ENCODE peak calls at places on chromosomes 13 and 19, in four cellular contexts. X is GM10248, T is lower lobe of right lung, Y is WTC11. L is an unnamed sample.

GRCh38 chr13:73261739-73262216 is 203.0 kb downstream of the KLF5 start:
- DNase-seq in Y (no peak), X (no peak), T (no peak), L (no peak)

GRCh38 chr13:73851104-73851503 is 283.1 kb downstream of the KLF12 start:
- DNase-seq in X (no peak), T (no peak), Y (no peak), L (no peak)

GRCh38 chr19:48896191-48896720 is 2.3 kb downstream of the TULP2 start:
- DNase-seq in X (peak), T (peak), Y (peak), L (no peak)

GRCh38 chr13:77529501-77529840 is 6.0 kb upstream of the SCEL start:
- DNase-seq in Y (no peak), T (no peak), X (no peak), L (no peak)

GRCh38 chr13:40483601-40484000 is 182.8 kb downstream of the FOXO1 start:
- DNase-seq in X (no peak), Y (no peak), T (no peak), L (no peak)

GRCh38 chr13:107753748-107754147 is 461.6 kb downstream of the LIG4 start:
- DNase-seq in Y (no peak), T (no peak), X (no peak), L (no peak)

GRCh38 chr19:2524361-2524839 is 48.5 kb downstream of the GADD45B start:
- DNase-seq in Y (no peak), X (no peak), T (no peak), L (no peak)

GRCh38 chr19:18282021-18282787 is 782 bp upstream of the JUND start:
- DNase-seq in Y (no peak), X (no peak), T (no peak), L (peak)

GRCh38 chr19:10237702-10238101 is 6.6 kb upstream of the S1PR2 start:
- DNase-seq in T (no peak), X (no peak), Y (no peak), L (no peak)

GRCh38 chr13:110517505-110518149 is 43.9 kb downstream of the RAB20 start:
- DNase-seq in T (no peak), X (no peak), Y (no peak), L (no peak)

GRCh38 chr19:2602391-2603181 is 99.9 kb downstream of the GNG7 start:
- DNase-seq in X (no peak), Y (peak), T (peak), L (peak)

GRCh38 chr13:107144432-107144831 is 576.5 kb upstream of the ARGLU1 start:
- DNase-seq in T (no peak), Y (no peak), X (no peak), L (no peak)

GRCh38 chr13:41587490-41587889 is 130.1 kb downstream of the RGCC start:
- DNase-seq in X (no peak), T (no peak), Y (peak), L (no peak)

GRCh38 chr13:33351324-33351723 is 65.8 kb upstream of the STARD13 start:
- DNase-seq in Y (no peak), X (peak), T (no peak), L (peak)

GRCh38 chr19:15871570-15871969 is 26.3 kb downstream of the CYP4F2 start:
- DNase-seq in T (peak), X (peak), Y (peak), L (no peak)

GRCh38 chr19:48623556-48624066 is 4.3 kb downstream of the SPHK2 start:
- DNase-seq in T (no peak), X (no peak), Y (no peak), L (no peak)

GRCh38 chr13:75330770-75331169 is 151.2 kb downstream of the TBC1D4 start:
- DNase-seq in T (no peak), X (no peak), Y (no peak), L (no peak)

GRCh38 chr19:33394006-33394722 is 20.7 kb downstream of the CEBPG start:
- DNase-seq in X (no peak), T (peak), Y (no peak), L (peak)

GRCh38 chr13:105598551-105598950 is 936.9 kb downstream of the EFNB2 start:
- DNase-seq in X (no peak), T (no peak), Y (no peak), L (no peak)

GRCh38 chr19:46499692-46500091 is 4.0 kb upstream of the PNMA8B start:
- DNase-seq in T (no peak), Y (no peak), X (no peak), L (no peak)

GRCh38 chr13:41244555-41244954 is 18.8 kb downstream of the MTRF1 start:
- DNase-seq in X (no peak), T (no peak), Y (no peak), L (no peak)

GRCh38 chr13:110306340-110306959 is 507 bp downstream of the COL4A1 start:
- DNase-seq in Y (peak), T (no peak), X (no peak), L (no peak)

GRCh38 chr19:10230904-10231623 is at the start of gene S1PR2:
- DNase-seq in X (peak), T (peak), Y (peak), L (peak)

DNA sequence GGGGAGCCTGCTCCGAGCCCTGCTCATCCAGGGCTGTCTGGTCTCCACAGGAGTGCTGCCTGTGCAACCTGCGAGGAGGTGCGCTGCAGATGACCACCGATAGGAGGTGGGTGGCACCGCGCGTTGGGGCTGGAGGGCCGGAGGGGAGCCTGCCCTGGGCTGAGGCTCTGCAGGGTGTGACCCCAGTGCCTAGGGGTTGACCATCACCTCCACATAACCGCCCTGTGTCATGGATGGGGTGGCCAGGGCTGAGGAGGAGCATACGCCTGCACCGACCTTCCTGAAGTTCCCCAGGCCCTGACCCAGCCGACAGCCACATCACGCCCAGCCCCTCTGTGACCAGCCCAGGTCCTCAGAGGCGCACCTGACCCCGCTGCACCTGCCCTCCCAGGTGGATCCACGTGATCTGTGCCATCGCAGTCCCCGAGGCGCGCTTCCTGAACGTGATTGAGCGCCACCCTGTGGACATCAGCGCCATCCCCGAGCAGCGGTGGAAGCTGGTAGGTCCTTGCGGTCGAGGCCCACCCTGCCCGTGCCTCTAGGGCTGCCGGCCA is 168.7 kb downstream of the KDM4B start:
- DNase-seq in X (no peak), T (no peak), Y (peak), L (no peak)
- TF ChIP-seq CTCF in X (peak), T (no peak), Y (peak), L (peak)

GRCh38 chr13:35718084-35718483 is 241.6 kb upstream of the MAB21L1 start:
- DNase-seq in T (no peak), Y (no peak), X (no peak), L (no peak)
- TF ChIP-seq CTCF in T (no peak), Y (no peak), X (no peak), L (peak)

DNA sequence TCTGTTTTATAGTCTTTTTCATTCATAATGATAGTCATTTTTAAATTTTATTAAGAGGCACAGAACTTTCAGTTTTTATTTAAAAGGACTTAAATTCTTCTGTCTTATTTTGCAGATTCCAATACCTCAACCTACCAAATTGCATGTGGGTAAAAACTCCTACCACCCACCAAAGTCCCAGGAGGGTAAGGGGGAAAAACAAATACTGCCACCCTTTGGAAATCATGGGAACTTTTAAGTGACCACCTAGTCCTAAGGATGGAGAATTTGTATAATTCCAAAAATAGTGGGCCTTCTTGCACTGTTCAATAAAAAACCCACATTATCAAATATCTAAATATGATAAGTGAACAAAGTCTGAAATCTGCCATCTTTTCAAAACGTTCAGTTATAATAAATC is 9.7 kb downstream of the SUPT20H start:
- DNase-seq in Y (no peak), T (no peak), X (no peak), L (no peak)
- TF ChIP-seq CTCF in Y (peak), T (no peak), X (no peak), L (peak)

GRCh38 chr13:78589206-78589605 is 14.1 kb downstream of the POU4F1 start:
- DNase-seq in X (no peak), T (no peak), Y (peak), L (no peak)

GRCh38 chr13:78587395-78587794 is 16.0 kb downstream of the POU4F1 start:
- DNase-seq in X (no peak), T (no peak), Y (no peak), L (no peak)

DNA sequence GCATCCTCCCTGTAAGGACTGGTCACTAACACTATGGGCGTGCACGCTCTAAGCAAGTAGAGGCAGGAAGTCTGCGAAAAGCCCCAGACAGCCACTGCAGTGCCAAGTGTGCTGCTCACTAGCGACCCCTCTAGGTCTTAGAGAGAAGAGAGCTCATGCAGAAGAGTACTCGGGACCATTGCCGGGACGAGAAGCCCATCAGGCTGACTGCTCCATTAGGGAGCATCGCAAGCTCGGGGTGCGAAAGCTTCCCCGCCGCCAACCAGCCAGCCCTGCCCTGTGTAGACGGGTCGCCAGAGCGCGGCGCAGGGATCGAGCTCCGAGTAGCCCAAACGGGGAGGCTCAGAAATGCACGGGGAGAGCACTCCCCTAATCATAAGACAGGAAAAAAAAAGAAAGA is 16.6 kb downstream of the POU4F1 start:
- DNase-seq in Y (peak), T (no peak), X (no peak), L (no peak)
- TF ChIP-seq CTCF in Y (peak), T (no peak), X (no peak), L (peak)

GRCh38 chr19:41501854-41502253 is 58.9 kb downstream of the ERICH4 start:
- DNase-seq in T (no peak), Y (no peak), X (no peak), L (no peak)
- TF ChIP-seq CTCF in T (no peak), Y (no peak), X (no peak), L (no peak)

DNA sequence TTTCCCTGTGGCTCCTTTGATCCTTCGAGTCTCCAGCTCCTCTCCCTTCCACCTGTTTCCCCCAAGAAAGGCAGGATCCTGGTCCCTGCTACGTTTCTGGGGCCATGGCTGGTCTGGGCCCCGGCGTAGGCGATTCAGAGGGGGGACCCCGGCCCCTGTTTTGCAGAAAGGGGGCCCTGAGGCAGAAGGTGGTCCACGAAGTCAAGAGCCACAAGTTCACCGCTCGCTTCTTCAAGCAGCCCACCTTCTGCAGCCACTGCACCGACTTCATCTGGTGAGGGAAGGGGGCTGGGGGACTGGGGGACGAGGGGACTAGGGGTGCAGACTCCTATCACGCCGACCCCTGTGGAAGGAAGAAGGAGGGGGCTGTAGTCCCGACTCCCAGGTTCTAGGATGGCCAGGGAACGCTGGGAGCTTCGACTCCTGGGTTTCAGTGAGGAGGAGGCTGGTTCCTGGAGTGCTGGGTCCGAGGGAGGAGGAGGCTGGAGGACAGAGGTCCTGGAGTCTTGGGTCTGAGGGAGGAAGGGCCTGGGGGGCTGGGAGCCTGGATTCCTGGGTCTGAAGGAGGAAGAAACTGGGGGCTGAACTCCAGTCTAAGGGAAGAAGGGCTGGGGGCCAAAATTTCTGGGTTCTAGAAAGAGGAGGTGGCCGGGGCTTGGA is 524 bp downstream of the PRKCG start:
- DNase-seq in X (no peak), Y (peak), T (no peak), L (no peak)
- TF ChIP-seq CTCF in X (no peak), Y (no peak), T (no peak), L (peak)

L was measured in HFFc6.